ENCODE peak calls at places on chromosomes 12 and 14, in ten cellular contexts. U is RWPE1; Y is fibroblast of gingiva; W is T-cell; A is amygdala; F is fibroblast of pulmonary artery; V is GM23248; D is kidney tubule cell; T is MCF 10A; E is effector memory CD4-positive, alpha-beta T cell. K is an unnamed sample.

GRCh38 chr12:103457471-103457870 is 38.3 kb downstream of the C12orf42 start:
- DNase-seq in T (no peak), D (no peak), Y (no peak), A (no peak), V (no peak), U (no peak), W (no peak), E (no peak), F (no peak), K (no peak)

GRCh38 chr12:1204581-1205121 is 213.6 kb downstream of the ERC1 start:
- DNase-seq in E (no peak), D (peak), U (no peak), F (peak), T (no peak), V (peak), Y (peak), A (no peak), W (no peak), K (peak)

GRCh38 chr14:29264865-29265264 is 498.3 kb downstream of the FOXG1 start:
- DNase-seq in V (peak), F (no peak), W (no peak), T (no peak), U (no peak), E (no peak), Y (no peak), D (no peak), A (no peak), K (no peak)

GRCh38 chr14:50714452-50715073 is 46.5 kb upstream of the SAV1 start:
- DNase-seq in Y (peak), W (no peak), U (peak), E (no peak), T (peak), A (no peak), F (peak), V (peak), D (peak), K (peak)

GRCh38 chr12:60704171-60704914 is 1108.5 kb downstream of the SLC16A7 start:
- DNase-seq in U (no peak), W (no peak), D (no peak), T (peak), Y (no peak), F (no peak), A (no peak), V (no peak), E (no peak), K (no peak)

GRCh38 chr14:61435563-61436337 is 114.4 kb downstream of the PRKCH start:
- DNase-seq in W (no peak), A (no peak), T (no peak), F (peak), U (no peak), D (no peak), E (no peak), Y (peak), V (peak), K (no peak)

GRCh38 chr14:22471545-22472121 is 117.4 kb downstream of the DAD1 start:
- DNase-seq in U (peak), Y (peak), D (peak), F (peak), W (no peak), A (no peak), V (no peak), E (no peak), T (peak), K (peak)

GRCh38 chr12:122064780-122065588 is 13.6 kb upstream of the MLXIP start:
- DNase-seq in W (no peak), D (peak), Y (peak), V (peak), T (peak), U (peak), F (peak), A (no peak), E (no peak), K (peak)

GRCh38 chr12:75784591-75784990 is 247.0 kb downstream of the PHLDA1 start:
- DNase-seq in W (no peak), E (peak), V (peak), F (peak), Y (peak), T (peak), U (no peak), A (peak), D (peak), K (peak)

GRCh38 chr12:42969357-42969756 is 379.8 kb upstream of the PRICKLE1 start:
- DNase-seq in U (no peak), F (peak), Y (no peak), A (no peak), V (no peak), W (no peak), E (no peak), T (no peak), D (no peak), K (no peak)

GRCh38 chr12:53817021-53817389 is 65.2 kb upstream of the CISTR start:
- DNase-seq in W (no peak), T (no peak), A (no peak), E (no peak), U (no peak), D (no peak), V (no peak), F (no peak), Y (no peak), K (no peak)

GRCh38 chr12:29239336-29239735 is 90.3 kb downstream of the FAR2 start:
- DNase-seq in V (no peak), Y (no peak), W (no peak), A (no peak), F (no peak), E (no peak), U (no peak), T (no peak), D (no peak), K (no peak)

GRCh38 chr12:12872139-12872933 is 19.0 kb upstream of the GPRC5A start:
- DNase-seq in W (no peak), D (peak), Y (peak), V (peak), U (peak), T (peak), F (peak), E (no peak), A (no peak), K (peak)

GRCh38 chr12:85765443-85765842 is 70.8 kb downstream of the RASSF9 start:
- DNase-seq in E (no peak), U (no peak), W (no peak), A (no peak), Y (peak), T (peak), D (no peak), V (no peak), F (no peak), K (no peak)

GRCh38 chr14:63840981-63841380 is 11.8 kb upstream of the SYNE2 start:
- DNase-seq in V (no peak), F (no peak), D (no peak), U (no peak), W (peak), Y (no peak), A (no peak), T (peak), E (peak), K (no peak)